ENCODE peak calls at places on chromosomes 7 and 10, in nine cellular contexts. N, Z, O, W, Q, R, I, X and S are unnamed samples.

GRCh38 chr10:77360121-77360520 is 277.5 kb downstream of the KCNMA1 start:
- DNase-seq in N (no peak), Z (no peak), O (peak), W (no peak), Q (no peak), R (no peak), I (no peak), X (no peak), S (no peak)

GRCh38 chr7:105097619-105098018 is 83.6 kb downstream of the KMT2E start:
- DNase-seq in N (no peak), Z (no peak), O (peak), W (no peak), Q (no peak), R (no peak), I (peak), X (peak), S (no peak)

GRCh38 chr7:94041529-94041928 is 37.4 kb upstream of the BET1 start:
- DNase-seq in N (no peak), Z (no peak), O (peak), W (no peak), Q (no peak), R (no peak), I (peak), X (no peak), S (no peak)

GRCh38 chr10:70331486-70332268 is 47.9 kb upstream of the NPFFR1 start:
- DNase-seq in N (peak), Z (no peak), O (peak), W (peak), Q (peak), R (peak), I (peak), X (peak), S (no peak)

GRCh38 chr7:131741446-131741845 is 185.0 kb upstream of the PODXL start:
- DNase-seq in N (no peak), Z (no peak), O (no peak), W (no peak), Q (no peak), R (no peak), I (no peak), X (no peak), S (no peak)

GRCh38 chr7:23074443-23075244 is 30.9 kb upstream of the KLHL7 start:
- DNase-seq in N (no peak), Z (no peak), O (no peak), W (no peak), Q (no peak), R (no peak), I (no peak), X (no peak), S (no peak)

GRCh38 chr10:62817120-62817762 is 1.1 kb upstream of the EGR2 start:
- DNase-seq in N (peak), Z (peak), O (peak), W (peak), Q (peak), R (no peak), I (no peak), X (no peak), S (peak)

GRCh38 chr7:134723904-134724303 is 55.5 kb upstream of the CALD1 start:
- DNase-seq in N (no peak), Z (no peak), O (no peak), W (no peak), Q (no peak), R (no peak), I (no peak), X (no peak), S (no peak)

GRCh38 chr7:31122649-31123058 is 70.5 kb downstream of the ADCYAP1R1 start:
- DNase-seq in N (peak), Z (no peak), O (peak), W (peak), Q (peak), R (peak), I (peak), X (peak), S (no peak)

GRCh38 chr7:40879941-40880558 is 745.2 kb downstream of the SUGCT start:
- DNase-seq in N (no peak), Z (no peak), O (no peak), W (no peak), Q (no peak), R (no peak), I (peak), X (peak), S (no peak)

GRCh38 chr7:139297795-139298194 is 43.3 kb upstream of the FMC1 start:
- DNase-seq in N (no peak), Z (no peak), O (no peak), W (no peak), Q (no peak), R (no peak), I (no peak), X (no peak), S (no peak)

GRCh38 chr10:8034666-8035640 is 19.5 kb upstream of the GATA3 start:
- DNase-seq in N (no peak), Z (no peak), O (no peak), W (no peak), Q (peak), R (no peak), I (no peak), X (no peak), S (no peak)

GRCh38 chr7:44163591-44163990 is 22.5 kb upstream of the MYL7 start:
- DNase-seq in N (no peak), Z (no peak), O (peak), W (no peak), Q (no peak), R (peak), I (peak), X (peak), S (no peak)

GRCh38 chr7:36088966-36089365 is 64.1 kb upstream of the EEPD1 start:
- DNase-seq in N (no peak), Z (no peak), O (no peak), W (no peak), Q (no peak), R (no peak), I (no peak), X (no peak), S (no peak)

GRCh38 chr7:91565499-91566331 is 301.5 kb downstream of the FZD1 start:
- DNase-seq in N (no peak), Z (no peak), O (peak), W (no peak), Q (no peak), R (no peak), I (no peak), X (no peak), S (no peak)

GRCh38 chr7:114243019-114243507 is 171.6 kb upstream of the FOXP2 start:
- DNase-seq in N (no peak), Z (no peak), O (peak), W (no peak), Q (no peak), R (peak), I (peak), X (no peak), S (no peak)

GRCh38 chr7:128259131-128260056 is 18.3 kb downstream of the LEP start:
- DNase-seq in N (no peak), Z (no peak), O (peak), W (no peak), Q (no peak), R (no peak), I (no peak), X (no peak), S (no peak)

GRCh38 chr10:113252650-113253560 is 299.9 kb upstream of the HABP2 start:
- DNase-seq in N (no peak), Z (no peak), O (no peak), W (no peak), Q (no peak), R (no peak), I (no peak), X (no peak), S (no peak)

GRCh38 chr7:51034531-51035264 is 252.0 kb upstream of the GRB10 start:
- DNase-seq in N (no peak), Z (no peak), O (peak), W (no peak), Q (no peak), R (no peak), I (peak), X (peak), S (no peak)

GRCh38 chr7:84900215-84900614 is 286.6 kb downstream of the SEMA3D start:
- DNase-seq in N (no peak), Z (no peak), O (no peak), W (no peak), Q (no peak), R (no peak), I (no peak), X (no peak), S (no peak)

GRCh38 chr10:95278061-95278988 is 12.5 kb downstream of the PDLIM1 start:
- DNase-seq in N (no peak), Z (no peak), O (no peak), W (no peak), Q (no peak), R (no peak), I (peak), X (no peak), S (no peak)

GRCh38 chr7:98215561-98216495 is 4.6 kb downstream of the BHLHA15 start:
- DNase-seq in N (no peak), Z (no peak), O (no peak), W (peak), Q (no peak), R (no peak), I (no peak), X (no peak), S (no peak)

GRCh38 chr7:54109501-54109900 is 432.7 kb upstream of the VSTM2A start:
- DNase-seq in N (no peak), Z (no peak), O (peak), W (no peak), Q (no peak), R (peak), I (no peak), X (no peak), S (no peak)

GRCh38 chr10:75646218-75646915 is 214.9 kb downstream of the LRMDA start:
- DNase-seq in N (no peak), Z (no peak), O (no peak), W (no peak), Q (no peak), R (no peak), I (no peak), X (no peak), S (no peak)

GRCh38 chr10:78685466-78686163 is 383.2 kb upstream of the ZMIZ1 start:
- DNase-seq in N (no peak), Z (no peak), O (peak), W (no peak), Q (no peak), R (no peak), I (peak), X (peak), S (no peak)

GRCh38 chr7:157027568-157028527 is 17.4 kb upstream of the MNX1 start:
- DNase-seq in N (no peak), Z (no peak), O (peak), W (no peak), Q (no peak), R (peak), I (no peak), X (no peak), S (no peak)

GRCh38 chr7:128022631-128023532 is 8.4 kb downstream of the LRRC4 start:
- DNase-seq in N (no peak), Z (no peak), O (peak), W (no peak), Q (no peak), R (no peak), I (peak), X (peak), S (no peak)

GRCh38 chr10:79929409-79929904 is 19.4 kb downstream of the SFTPD start:
- DNase-seq in N (peak), Z (peak), O (peak), W (peak), Q (peak), R (peak), I (peak), X (peak), S (no peak)

GRCh38 chr10:32065871-32066270 is 9.6 kb upstream of the KIF5B start:
- DNase-seq in N (no peak), Z (no peak), O (peak), W (no peak), Q (no peak), R (no peak), I (peak), X (peak), S (no peak)

GRCh38 chr7:140526901-140527664 is 47.8 kb upstream of the MKRN1 start:
- DNase-seq in N (no peak), Z (no peak), O (no peak), W (no peak), Q (no peak), R (no peak), I (no peak), X (no peak), S (no peak)

GRCh38 chr7:155918720-155919399 is 106.6 kb upstream of the SHH start:
- DNase-seq in N (no peak), Z (no peak), O (peak), W (peak), Q (no peak), R (peak), I (peak), X (no peak), S (no peak)

GRCh38 chr7:94160719-94161435 is 156.7 kb upstream of the BET1 start:
- DNase-seq in N (peak), Z (no peak), O (no peak), W (no peak), Q (no peak), R (no peak), I (no peak), X (no peak), S (no peak)

GRCh38 chr10:104485632-104486031 is 132.0 kb downstream of the CFAP58 start:
- DNase-seq in N (no peak), Z (no peak), O (no peak), W (no peak), Q (no peak), R (no peak), I (no peak), X (no peak), S (no peak)

GRCh38 chr7:96786261-96786997 is 76.8 kb upstream of the SEM1 start:
- DNase-seq in N (no peak), Z (no peak), O (peak), W (peak), Q (peak), R (no peak), I (no peak), X (no peak), S (no peak)

GRCh38 chr7:102891693-102892261 is 21.0 kb upstream of the LRRC17 start:
- DNase-seq in N (no peak), Z (no peak), O (peak), W (peak), Q (no peak), R (no peak), I (peak), X (peak), S (no peak)

GRCh38 chr7:151367304-151367703 is 25.7 kb downstream of the NUB1 start:
- DNase-seq in N (no peak), Z (no peak), O (no peak), W (no peak), Q (no peak), R (no peak), I (peak), X (no peak), S (no peak)

GRCh38 chr10:116888380-116889055 is 39.2 kb downstream of the ENO4 start:
- DNase-seq in N (no peak), Z (no peak), O (peak), W (peak), Q (no peak), R (peak), I (peak), X (peak), S (no peak)

GRCh38 chr7:151286148-151286547 is 37.7 kb upstream of the SMARCD3 start:
- DNase-seq in N (peak), Z (no peak), O (no peak), W (no peak), Q (no peak), R (no peak), I (no peak), X (no peak), S (no peak)

GRCh38 chr10:115136616-115137015 is 43.5 kb downstream of the ATRNL1 start:
- DNase-seq in N (no peak), Z (no peak), O (no peak), W (no peak), Q (no peak), R (no peak), I (no peak), X (no peak), S (no peak)

GRCh38 chr10:115141254-115141653 is 48.1 kb downstream of the ATRNL1 start:
- DNase-seq in N (no peak), Z (no peak), O (peak), W (no peak), Q (peak), R (no peak), I (no peak), X (no peak), S (no peak)
- TF ChIP-seq CTCF in N (peak), Z (no peak), O (peak), W (peak), Q (peak), R (no peak), I (peak), X (peak), S (no peak)

GRCh38 chr7:63931057-63931600 is 67.5 kb upstream of the ZNF722 start:
- DNase-seq in N (no peak), Z (no peak), O (no peak), W (no peak), Q (no peak), R (no peak), I (no peak), X (no peak), S (no peak)
- TF ChIP-seq CTCF in N (no peak), Z (no peak), O (no peak), W (no peak), Q (no peak), R (no peak), I (no peak), X (no peak), S (no peak)

GRCh38 chr7:834277-834676 is 2.0 kb downstream of the SUN1 start:
- DNase-seq in N (no peak), Z (no peak), O (no peak), W (no peak), Q (no peak), R (no peak), I (no peak), X (no peak), S (no peak)

GRCh38 chr7:835021-835420 is 2.7 kb downstream of the SUN1 start:
- DNase-seq in N (no peak), Z (no peak), O (no peak), W (no peak), Q (no peak), R (no peak), I (no peak), X (no peak), S (no peak)

GRCh38 chr7:835491-836401 is 3.5 kb downstream of the SUN1 start:
- DNase-seq in N (no peak), Z (no peak), O (peak), W (no peak), Q (no peak), R (no peak), I (no peak), X (no peak), S (no peak)

GRCh38 chr7:837001-837400 is 4.7 kb downstream of the SUN1 start:
- DNase-seq in N (no peak), Z (no peak), O (no peak), W (peak), Q (no peak), R (no peak), I (no peak), X (no peak), S (no peak)

DNA sequence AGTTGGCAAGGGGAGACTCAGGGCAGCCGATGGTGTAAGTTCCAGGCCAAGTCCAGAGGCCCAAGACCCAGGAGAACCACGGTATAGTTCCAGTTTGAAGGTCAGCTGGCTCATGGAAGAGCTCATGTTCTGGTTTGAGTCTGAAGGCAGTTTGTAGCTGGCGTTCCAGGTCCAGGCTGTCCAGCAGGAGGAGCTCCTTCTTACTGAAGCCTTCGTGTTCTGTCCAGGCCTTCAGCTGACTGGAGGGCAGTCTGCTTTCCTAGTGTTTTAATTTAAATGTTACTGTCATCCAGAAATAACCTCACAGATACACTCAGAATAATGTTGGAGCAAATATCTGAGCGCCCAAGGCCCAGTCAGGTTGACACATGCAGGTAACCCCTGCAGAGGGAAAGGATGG is 4.2 kb downstream of the SUN1 start:
- DNase-seq in N (no peak), Z (no peak), O (no peak), W (no peak), Q (peak), R (no peak), I (peak), X (no peak), S (no peak)
- TF ChIP-seq CTCF in N (no peak), Z (no peak), O (peak), W (peak), Q (peak), R (peak), I (peak), X (peak), S (no peak)

DNA sequence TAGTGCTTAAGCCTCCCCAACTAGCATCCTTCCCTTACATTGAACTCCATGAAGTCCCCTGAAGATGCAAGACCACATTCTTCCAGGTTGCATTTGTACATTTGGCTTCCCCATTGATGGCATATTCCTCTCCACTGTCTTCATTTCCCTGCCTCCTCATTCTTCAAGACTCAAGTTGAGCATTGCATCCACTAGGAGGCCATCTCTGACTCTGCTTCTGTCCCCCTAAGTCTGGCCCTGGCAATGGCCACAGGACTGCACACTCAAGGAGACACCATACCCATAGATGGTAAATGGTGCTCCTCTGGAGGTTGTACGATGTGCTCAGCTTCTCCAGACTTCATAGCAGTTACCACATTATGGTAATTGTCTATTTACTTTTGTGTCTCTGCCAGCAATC is 112.5 kb downstream of the PTPRZ1 start:
- DNase-seq in N (no peak), Z (no peak), O (no peak), W (no peak), Q (no peak), R (no peak), I (no peak), X (no peak), S (no peak)
- TF ChIP-seq CTCF in N (no peak), Z (no peak), O (no peak), W (no peak), Q (no peak), R (peak), I (peak), X (no peak), S (no peak)

DNA sequence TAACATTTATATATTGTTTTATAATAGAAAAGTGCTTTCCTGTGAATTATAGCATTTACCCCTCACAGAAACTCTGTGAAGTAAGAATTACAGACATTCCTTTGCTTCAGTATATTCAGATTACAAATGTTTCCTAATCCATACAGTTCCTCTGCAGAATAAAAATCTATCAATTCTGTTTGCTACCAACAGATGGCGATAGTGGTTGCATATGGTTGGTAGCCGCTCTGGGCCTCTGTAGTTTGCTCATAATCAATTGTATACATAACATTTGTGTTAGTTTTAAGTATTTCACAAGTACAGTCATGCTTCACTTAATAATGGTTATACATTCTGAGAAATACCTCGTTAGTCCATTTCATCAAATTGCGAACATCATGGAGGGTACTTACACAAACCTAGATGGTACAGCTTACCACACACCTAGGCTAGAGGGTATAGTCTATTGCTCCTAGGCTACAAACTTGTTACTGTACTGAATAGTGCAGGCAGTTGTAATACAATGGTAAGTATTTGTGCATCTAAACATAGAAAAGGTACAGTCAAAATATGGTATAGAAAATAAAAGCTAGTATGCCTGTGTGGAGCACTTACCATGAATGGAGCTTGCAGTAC is 94.4 kb upstream of the STEAP4 start:
- DNase-seq in N (peak), Z (no peak), O (peak), W (no peak), Q (peak), R (no peak), I (no peak), X (no peak), S (no peak)
- TF ChIP-seq CTCF in N (peak), Z (peak), O (peak), W (peak), Q (peak), R (peak), I (peak), X (no peak), S (no peak)

DNA sequence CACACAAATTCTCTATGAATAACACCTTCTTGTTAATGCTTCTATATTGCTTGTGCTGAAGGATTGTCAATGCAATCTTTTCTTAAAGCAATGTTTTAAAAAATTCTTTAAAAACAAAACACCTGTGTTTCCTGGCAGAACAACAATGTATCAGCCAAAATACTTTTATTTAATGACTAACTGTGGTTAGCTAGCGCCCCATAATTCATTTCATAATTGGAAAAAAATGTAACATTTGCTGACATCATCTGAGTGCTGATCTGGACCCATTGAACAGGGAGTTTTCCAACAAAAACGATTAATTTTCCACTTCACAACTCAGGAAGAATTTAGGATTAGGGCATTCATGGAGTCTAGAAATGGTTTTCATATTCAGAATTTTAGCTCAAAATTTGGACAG is 137.6 kb upstream of the CDK6 start:
- DNase-seq in N (no peak), Z (no peak), O (peak), W (no peak), Q (no peak), R (no peak), I (no peak), X (no peak), S (no peak)
- TF ChIP-seq CTCF in N (no peak), Z (no peak), O (no peak), W (no peak), Q (no peak), R (no peak), I (no peak), X (no peak), S (no peak)

GRCh38 chr7:108972009-108972408 is 402.3 kb downstream of the DNAJB9 start:
- DNase-seq in N (no peak), Z (no peak), O (no peak), W (no peak), Q (no peak), R (no peak), I (no peak), X (no peak), S (no peak)

GRCh38 chr7:108973075-108973474 is 403.4 kb downstream of the DNAJB9 start:
- DNase-seq in N (no peak), Z (no peak), O (peak), W (no peak), Q (peak), R (no peak), I (no peak), X (no peak), S (no peak)
- TF ChIP-seq CTCF in N (peak), Z (no peak), O (peak), W (no peak), Q (no peak), R (no peak), I (no peak), X (no peak), S (no peak)